ENCODE peak calls at places on chromosomes 7 and 10, in four cellular contexts. O, T, X and E are unnamed samples.

GRCh38 chr10:62193479-62193878 is 75.2 kb downstream of the RTKN2 start:
- DNase-seq in T (no peak), O (no peak), X (no peak), E (no peak)

GRCh38 chr10:47262606-47263295 is 37.2 kb upstream of the GDF10 start:
- DNase-seq in T (no peak), X (peak; percentile 75), O (no peak), E (no peak)

GRCh38 chr10:94403034-94403822 is 887 bp downstream of the TBC1D12 start:
- DNase-seq in O (peak; percentile 26), T (peak; percentile 79), X (peak; percentile 58), E (no peak)

GRCh38 chr10:85936180-85936579 is 430.4 kb downstream of the GRID1 start:
- DNase-seq in O (no peak), T (no peak), X (no peak), E (no peak)

GRCh38 chr10:86506062-86506461 is 15.5 kb downstream of the WAPL start:
- DNase-seq in O (no peak), X (no peak), T (no peak), E (no peak)

GRCh38 chr7:151276651-151277590 is 28.4 kb upstream of the SMARCD3 start:
- DNase-seq in X (peak; percentile 16), O (no peak), T (peak; percentile 85), E (peak; percentile 41)

GRCh38 chr7:44398506-44398905 is 73.1 kb upstream of the CAMK2B start:
- DNase-seq in X (no peak), O (no peak), T (no peak), E (no peak)

GRCh38 chr10:68876246-68876918 is 24.7 kb upstream of the DDX50 start:
- DNase-seq in T (peak; percentile 33), X (no peak), O (no peak), E (no peak)

GRCh38 chr7:155198206-155198892 is 99.3 kb upstream of the INSIG1 start:
- DNase-seq in O (no peak), X (no peak), T (no peak), E (no peak)

GRCh38 chr7:31729195-31729804 is 42.3 kb downstream of the PPP1R17 start:
- DNase-seq in O (no peak), T (peak; percentile 16), X (no peak), E (no peak)

GRCh38 chr10:92990615-92991014 is 70.0 kb upstream of the CYP26C1 start:
- DNase-seq in T (no peak), O (no peak), X (no peak), E (no peak)

GRCh38 chr10:5476918-5477525 is 22.3 kb downstream of the CALML5 start:
- DNase-seq in X (no peak), O (no peak), T (peak; percentile 47), E (no peak)

GRCh38 chr10:101485681-101486554 is 102.1 kb downstream of the POLL start:
- DNase-seq in T (peak; percentile 77), X (no peak), O (no peak), E (no peak)

GRCh38 chr10:22251751-22252285 is 34.0 kb upstream of the EBLN1 start:
- DNase-seq in T (peak; percentile 66), X (peak; percentile 33), O (no peak), E (peak; percentile 35)

GRCh38 chr10:30063098-30063497 is 3.7 kb upstream of the JCAD start:
- DNase-seq in T (no peak), O (no peak), X (no peak), E (no peak)

GRCh38 chr10:32367793-32368453 is 21.0 kb upstream of the EPC1 start:
- DNase-seq in T (peak; percentile 67), X (peak; percentile 83), O (no peak), E (peak; percentile 63)

GRCh38 chr10:3749011-3749410 is 36.0 kb downstream of the KLF6 start:
- DNase-seq in X (no peak), O (no peak), T (no peak), E (no peak)

GRCh38 chr10:88979153-88979562 is 11.4 kb upstream of the FAS start:
- DNase-seq in T (peak; percentile 18), X (no peak), O (no peak), E (no peak)

GRCh38 chr7:2603388-2603965 is 28.3 kb upstream of the TTYH3 start:
- DNase-seq in T (no peak), X (no peak), O (no peak), E (no peak)

GRCh38 chr7:120189623-120190022 is 83.4 kb upstream of the KCND2 start:
- DNase-seq in O (no peak), X (no peak), T (no peak), E (no peak)

GRCh38 chr10:86331861-86332260 is 34.7 kb downstream of the GRID1 start:
- DNase-seq in X (no peak), T (no peak), O (no peak), E (no peak)

GRCh38 chr10:76453328-76453727 is 1021.9 kb downstream of the LRMDA start:
- DNase-seq in T (no peak), X (no peak), O (no peak), E (no peak)

GRCh38 chr10:63665765-63666164 is 144.6 kb downstream of the REEP3 start:
- DNase-seq in X (peak; percentile 93), T (no peak), O (no peak), E (no peak)

GRCh38 chr7:1340640-1341360 is 108.1 kb downstream of the UNCX start:
- DNase-seq in O (no peak), T (no peak), X (no peak), E (no peak)

GRCh38 chr10:3290550-3290949 is 118.0 kb upstream of the PITRM1 start:
- DNase-seq in X (no peak), O (no peak), T (no peak), E (no peak)

GRCh38 chr7:34672430-34672829 is 14.4 kb downstream of the NPSR1 start:
- DNase-seq in O (no peak), T (no peak), X (no peak), E (no peak)

GRCh38 chr7:47941136-47941844 is 7.0 kb downstream of the PKD1L1 start:
- DNase-seq in X (peak; percentile 87), O (no peak), T (no peak), E (no peak)

GRCh38 chr10:128274938-128275337 is 148.7 kb upstream of the MKI67 start:
- DNase-seq in X (peak; percentile 11), T (no peak), O (no peak), E (no peak)

GRCh38 chr10:20059084-20059835 is 243.0 kb downstream of the PLXDC2 start:
- DNase-seq in T (no peak), X (no peak), O (no peak), E (no peak)

GRCh38 chr10:6045600-6046457 is 16.3 kb downstream of the IL2RA start:
- DNase-seq in X (no peak), O (no peak), T (no peak), E (no peak)

GRCh38 chr7:36202347-36202896 is 49.4 kb downstream of the EEPD1 start:
- DNase-seq in T (no peak), X (no peak), O (no peak), E (no peak)

GRCh38 chr10:131848741-131849590 is 51.8 kb upstream of the PPP2R2D start:
- DNase-seq in O (no peak), X (no peak), T (no peak), E (no peak)

GRCh38 chr10:131848296-131848695 is 52.5 kb upstream of the PPP2R2D start:
- DNase-seq in T (no peak), X (no peak), O (no peak), E (no peak)

GRCh38 chr10:131850490-131850880 is 50.3 kb upstream of the PPP2R2D start:
- DNase-seq in X (no peak), O (no peak), T (no peak), E (no peak)

GRCh38 chr10:131851332-131851731 is 49.5 kb upstream of the PPP2R2D start:
- DNase-seq in O (no peak), T (no peak), X (no peak), E (no peak)

DNA sequence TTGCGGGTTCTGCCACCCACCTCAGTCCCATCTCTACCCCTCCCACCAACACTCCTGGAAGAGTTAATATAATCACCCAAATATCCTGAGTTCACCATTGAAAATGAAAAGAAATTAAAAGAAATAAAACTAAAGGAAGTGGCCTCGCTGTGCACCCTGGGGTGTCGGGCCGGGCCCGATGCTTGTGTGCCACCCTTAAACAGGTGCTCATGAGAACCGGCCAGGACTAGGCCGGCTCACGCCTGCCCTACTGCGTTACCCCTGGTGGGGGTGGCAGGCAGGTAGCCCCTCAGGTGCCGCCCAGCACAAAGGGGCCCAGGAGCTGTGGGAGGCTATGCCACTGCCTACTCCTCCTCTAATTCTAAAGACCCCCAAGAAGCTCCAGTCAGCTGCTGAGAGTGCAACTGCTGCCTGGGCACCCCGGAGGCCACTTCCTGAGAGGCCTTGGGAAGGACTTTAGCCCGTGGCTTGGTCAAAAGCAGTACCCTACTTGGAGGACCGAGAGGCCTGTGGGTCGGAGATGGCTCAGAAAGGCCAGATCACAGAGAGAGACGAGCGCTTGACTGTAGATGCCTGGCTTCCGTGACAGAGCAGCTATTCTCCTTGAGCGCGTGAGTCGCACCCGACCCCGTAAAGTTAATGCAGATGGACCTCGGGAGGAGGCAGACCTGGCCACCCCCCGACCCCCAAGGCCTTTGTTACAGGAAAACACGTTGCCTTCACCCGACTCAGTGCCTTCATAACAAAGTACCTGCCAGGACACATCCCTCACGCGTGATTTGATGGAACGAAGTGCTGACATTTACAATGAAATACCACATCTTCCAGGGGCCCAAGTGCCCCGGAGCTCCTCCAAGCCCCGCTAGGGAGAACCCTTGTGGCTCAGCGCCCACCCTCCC is 51.0 kb upstream of the PPP2R2D start:
- DNase-seq in T (no peak), X (no peak), O (no peak), E (no peak)
- H3K9me3 ChIP-seq in T (no peaks in the 10 kb centered on the region), X (peaks cover 4% of the 10 kb centered on the region), O (no peaks in the 10 kb centered on the region), E (peaks cover 4% of the 10 kb centered on the region)

GRCh38 chr7:27107901-27108381 is 5.5 kb upstream of the HOXA2 start:
- DNase-seq in X (no peak), T (no peak), O (no peak), E (no peak)
- H3K9me3 ChIP-seq in X (peaks cover 14% of the 10 kb centered on the region), T (no peaks in the 10 kb centered on the region), O (no peaks in the 10 kb centered on the region), E (no peaks in the 10 kb centered on the region)

DNA sequence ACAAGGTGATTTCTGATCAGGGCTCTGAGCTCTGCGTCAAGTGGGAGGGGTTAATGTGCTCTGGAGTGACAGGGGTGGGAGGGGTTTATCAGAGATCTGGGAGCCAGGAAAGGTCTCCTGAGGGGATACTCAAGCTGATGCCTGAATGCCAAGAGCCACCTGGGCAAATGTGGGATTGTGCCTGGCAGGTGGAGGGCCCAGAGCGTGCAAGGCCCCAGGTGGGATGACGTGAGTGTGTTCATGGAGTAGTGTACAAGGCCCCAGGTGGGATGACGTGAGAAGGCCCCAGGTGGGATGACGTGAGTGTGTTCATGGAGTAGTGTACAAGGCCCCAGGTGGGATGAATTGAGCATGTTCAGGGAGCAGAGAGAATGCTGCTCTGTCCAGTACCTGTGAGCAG is 610.3 kb downstream of the PTPRN2 start:
- DNase-seq in X (no peak), O (no peak), T (no peak), E (no peak)
- H3K9me3 ChIP-seq in X (peaks cover 37% of the 10 kb centered on the region), O (no peaks in the 10 kb centered on the region), T (no peaks in the 10 kb centered on the region), E (no peaks in the 10 kb centered on the region)

DNA sequence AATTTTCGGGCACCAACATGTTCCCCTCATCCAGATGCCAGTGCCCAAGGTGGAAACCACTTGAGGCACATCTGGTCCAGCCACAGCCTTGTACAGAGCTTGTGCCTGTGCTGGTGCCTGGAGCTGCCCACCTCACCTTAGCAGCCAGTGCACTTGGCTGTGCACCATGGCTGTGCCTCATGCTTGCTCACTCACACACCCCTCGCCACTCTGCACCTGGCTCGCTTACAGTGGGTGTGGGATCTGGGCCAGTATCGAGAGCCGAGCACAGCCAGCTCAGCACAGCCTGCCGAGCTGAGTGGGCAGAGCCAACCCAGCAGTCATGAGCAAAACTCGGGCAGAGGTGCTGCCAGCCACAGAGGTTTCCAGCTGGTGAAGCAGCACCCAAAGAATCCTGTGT is 139.9 kb upstream of the NUPR2 start:
- DNase-seq in T (no peak), X (no peak), O (no peak), E (no peak)
- H3K9me3 ChIP-seq in T (peaks cover 8% of the 10 kb centered on the region), X (peaks cover 32% of the 10 kb centered on the region), O (no peaks in the 10 kb centered on the region), E (no peaks in the 10 kb centered on the region)